ENCODE peak calls at places on chromosomes 6 and 20, in five cellular contexts. S is MG63; M is CD4-positive, alpha-beta memory T cell; G is prostate gland; R is aorta. O is an unnamed sample. For H3K9me3, the result is how much of the 10 kb centered on the place peaks cover.

GRCh38 chr6:12150812-12151432 is 138.8 kb downstream of the HIVEP1 start:
- DNase-seq in S (peak), M (peak), G (peak), R (no peak), O (no peak)

GRCh38 chr6:74976026-74976425 is 229.8 kb downstream of the COL12A1 start:
- DNase-seq in S (no peak), M (no peak), G (no peak), R (no peak), O (no peak)

GRCh38 chr6:81744136-81744535 is 8.3 kb downstream of the TENT5A start:
- DNase-seq in S (no peak), M (no peak), G (no peak), R (no peak), O (no peak)

GRCh38 chr6:108598316-108598863 is 37.7 kb downstream of the FOXO3 start:
- DNase-seq in S (peak), M (no peak), G (no peak), R (no peak), O (peak)

GRCh38 chr20:20594171-20594530 is 118.3 kb downstream of the RALGAPA2 start:
- DNase-seq in S (no peak), M (no peak), G (no peak), R (no peak), O (peak)

GRCh38 chr6:143539723-143540122 is 28.2 kb upstream of the FUCA2 start:
- DNase-seq in S (no peak), M (peak), G (no peak), R (no peak), O (no peak)

GRCh38 chr6:43040542-43041257 is 13.0 kb downstream of the CUL7 start:
- DNase-seq in S (no peak), M (no peak), G (no peak), R (peak), O (no peak)

GRCh38 chr6:41161851-41162552 is 914 bp downstream of the TREM2 start:
- DNase-seq in S (no peak), M (no peak), G (no peak), R (no peak), O (no peak)

GRCh38 chr6:36874016-36874442 is 574 bp downstream of the PPIL1 start:
- DNase-seq in S (peak), M (no peak), G (no peak), R (peak), O (peak)

GRCh38 chr20:40160151-40160550 is 528.9 kb downstream of the MAFB start:
- DNase-seq in S (peak), M (no peak), G (peak), R (no peak), O (peak)

GRCh38 chr20:63089051-63089907 is 82.5 kb upstream of the BHLHE23 start:
- DNase-seq in S (no peak), M (no peak), G (no peak), R (peak), O (no peak)

DNA sequence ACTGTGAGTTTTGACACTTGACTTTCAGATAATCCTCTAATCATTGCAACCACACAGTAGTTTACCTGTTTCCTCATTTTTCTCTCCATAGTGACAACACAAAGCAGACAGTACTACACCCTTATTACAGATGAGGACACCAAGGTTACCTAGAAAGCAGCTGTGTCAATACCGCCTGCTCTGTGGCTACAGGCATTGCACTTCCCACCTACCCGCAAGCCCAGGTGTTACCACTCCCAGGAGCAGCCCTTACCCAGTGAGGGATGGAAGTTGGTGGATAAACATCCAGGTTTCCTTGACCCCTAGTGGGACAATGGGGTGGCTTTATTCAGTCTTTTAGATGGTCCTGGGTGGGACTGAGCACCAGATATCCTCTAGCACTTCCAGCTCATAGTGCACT is 503.6 kb downstream of the PTPRT start:
- DNase-seq in S (no peak), M (no peak), G (no peak), R (no peak), O (no peak)
- H3K9me3 ChIP-seq in S (under half), M (under half), G (under half), R (under half), O (under half)

DNA sequence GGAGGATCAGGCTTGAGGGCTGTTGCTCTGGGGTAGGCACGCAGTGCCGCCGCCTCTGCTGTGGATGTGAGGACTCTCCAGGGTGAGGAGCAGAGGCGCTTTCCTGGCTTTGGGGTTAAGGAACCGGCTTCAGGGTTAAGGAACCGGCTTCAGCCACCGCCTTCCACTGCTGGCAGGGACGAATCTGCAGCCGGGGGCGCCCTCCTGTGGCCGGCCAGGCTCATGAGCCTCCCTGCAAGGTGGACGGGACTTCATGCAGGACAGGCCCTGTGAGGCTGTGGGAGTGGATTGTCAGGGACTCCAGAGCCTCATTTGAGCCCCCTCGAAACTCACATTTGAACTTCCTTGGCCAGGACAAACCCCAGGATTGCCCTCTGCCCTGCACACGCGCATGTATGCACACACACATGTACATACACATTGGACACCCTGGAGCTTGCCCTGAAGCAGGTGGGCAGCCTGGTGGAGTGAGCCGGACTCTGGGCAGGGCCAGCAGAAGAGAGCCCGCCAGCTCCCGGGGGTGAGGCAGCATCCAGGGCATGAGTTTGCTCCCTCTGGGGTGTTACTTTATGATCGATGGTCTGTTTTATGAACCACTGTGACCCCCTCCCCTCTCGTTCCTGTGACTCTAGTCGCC is 146.9 kb downstream of the PHACTR3 start:
- DNase-seq in S (peak), M (no peak), G (peak), R (peak), O (peak)
- H3K9me3 ChIP-seq in S (under half), M (under half), G (under half), R (under half), O (under half)

DNA sequence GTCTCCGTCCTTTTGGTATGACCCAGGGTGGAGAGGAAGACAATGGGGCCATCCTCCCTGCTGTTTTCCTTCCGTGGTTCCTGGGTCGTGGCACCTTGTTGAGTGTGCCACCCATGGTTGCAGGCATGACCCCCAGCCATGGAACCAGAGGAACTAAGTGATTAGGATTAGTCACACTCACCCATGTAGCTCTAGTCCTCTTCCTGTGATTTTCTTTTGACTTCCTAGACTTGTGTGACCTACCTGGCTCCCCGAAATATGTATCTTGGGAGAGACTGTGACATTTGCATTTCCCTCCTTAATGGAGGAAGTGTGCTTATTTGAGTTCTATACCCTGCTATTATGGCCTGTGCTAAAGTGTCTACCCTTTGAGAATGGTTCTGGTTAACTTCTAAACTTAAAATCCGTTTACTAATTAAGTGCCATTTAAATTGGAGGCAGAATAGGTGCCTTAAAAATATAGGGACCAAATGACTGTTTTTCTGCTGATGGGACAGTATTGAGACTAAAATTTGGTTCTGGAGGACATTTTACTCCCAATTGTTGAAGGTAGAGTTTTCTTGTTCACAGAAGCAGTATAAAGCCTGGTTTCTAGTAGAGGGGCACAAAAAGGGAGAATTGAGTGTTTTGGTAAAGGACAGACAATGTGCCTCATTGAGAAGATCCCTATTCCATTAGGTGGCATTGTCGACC is 545.6 kb downstream of the HDGFL1 start:
- DNase-seq in S (no peak), M (no peak), G (no peak), R (no peak), O (no peak)
- H3K9me3 ChIP-seq in S (under half), M (under half), G (under half), R (under half), O (under half)

DNA sequence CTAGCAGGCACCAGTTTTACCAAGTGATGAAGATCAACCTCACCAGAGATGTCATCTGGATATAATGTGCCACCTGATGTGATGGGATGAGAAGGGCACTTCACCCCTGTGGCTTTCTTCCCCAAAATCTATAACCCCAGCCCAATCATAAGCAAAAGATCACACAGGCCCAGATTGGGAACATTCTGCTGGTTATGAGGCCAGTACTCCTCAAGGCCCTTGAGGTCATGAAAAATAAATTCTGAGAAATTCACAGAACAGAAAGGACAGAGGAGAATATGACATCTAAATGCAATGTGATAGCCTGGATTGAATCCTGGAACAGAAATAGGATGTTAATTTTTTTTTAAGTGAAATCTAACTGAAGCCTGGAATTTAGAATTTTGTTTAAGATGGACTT is 243.5 kb downstream of the CBLN4 start:
- DNase-seq in S (no peak), M (no peak), G (no peak), R (no peak), O (no peak)
- H3K9me3 ChIP-seq in S (under half), M (under half), G (under half), R (under half), O (under half)

DNA sequence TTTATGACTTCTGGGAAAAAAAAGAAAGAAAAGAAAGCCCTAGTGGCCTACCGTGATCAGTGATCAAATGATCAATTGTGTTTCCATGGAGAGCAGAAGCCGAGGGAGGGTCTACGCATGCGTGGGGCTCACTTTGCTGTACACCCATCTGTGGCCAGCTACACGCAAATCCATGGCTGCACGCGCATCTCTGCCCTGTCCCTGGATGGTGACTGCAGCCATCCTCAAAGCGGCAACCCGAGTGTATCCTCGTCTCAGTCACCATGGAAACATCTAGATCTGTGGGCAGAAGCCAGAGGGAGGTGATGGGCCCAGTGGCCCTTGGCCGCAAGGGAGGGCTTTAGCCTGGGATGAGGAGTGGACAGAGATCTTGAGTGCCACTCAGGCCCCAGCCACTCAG is 786 bp upstream of the ULBP3 start:
- DNase-seq in S (no peak), M (no peak), G (no peak), R (no peak), O (peak)
- H3K9me3 ChIP-seq in S (under half), M (under half), G (under half), R (under half), O (under half)

GRCh38 chr6:303263-303662 is 11.0 kb downstream of the DUSP22 start:
- DNase-seq in S (no peak), M (no peak), G (no peak), R (peak), O (no peak)
- H3K9me3 ChIP-seq in S (under half), M (under half), G (under half), R (under half), O (under half)

GRCh38 chr20:50953196-50953595 is 5.1 kb downstream of the DPM1 start:
- DNase-seq in S (no peak), M (no peak), G (no peak), R (no peak), O (no peak)
- H3K9me3 ChIP-seq in S (under half), M (under half), G (under half), R (under half), O (under half)

O was measured in adipocyte.